ENCODE peak calls at places on chromosomes 16 and 17, in eight cellular contexts. M is RWPE1, Z is epithelial cell of esophagus, J is HFF-Myc, Q is AG09309, T is adrenal gland, K is BJ, Y is progenitor cell of endocrine pancreas. H is an unnamed sample.

GRCh38 chr17:35523296-35523695 is 14.2 kb downstream of the SLFN12L start:
- DNase-seq in M (no peak), Z (no peak), J (no peak), Q (no peak), T (no peak), K (no peak), Y (no peak), H (no peak)

GRCh38 chr16:82298472-82298871 is 128.4 kb upstream of the MPHOSPH6 start:
- DNase-seq in M (no peak), Z (no peak), J (no peak), Q (no peak), T (no peak), K (no peak), Y (no peak), H (no peak)

GRCh38 chr17:81169870-81170309 is 3.9 kb upstream of the AATK start:
- DNase-seq in M (no peak), Z (no peak), J (no peak), Q (no peak), T (no peak), K (no peak), Y (no peak), H (no peak)

GRCh38 chr17:45312477-45313418 is 4.1 kb downstream of the MAP3K14 start:
- DNase-seq in M (no peak), Z (no peak), J (no peak), Q (no peak), T (no peak), K (no peak), Y (no peak), H (no peak)

GRCh38 chr17:76791053-76791980 is 53.4 kb downstream of the MFSD11 start:
- DNase-seq in M (peak; percentile 30), Z (peak; percentile 43), J (no peak), Q (no peak), T (peak; percentile 14), K (peak; percentile 64), Y (no peak), H (no peak)

GRCh38 chr17:64437944-64438525 is 10.9 kb upstream of the MILR1 start:
- DNase-seq in M (no peak), Z (no peak), J (no peak), Q (no peak), T (no peak), K (no peak), Y (no peak), H (no peak)

GRCh38 chr17:57671546-57672204 is 73.4 kb downstream of the CCDC182 start:
- DNase-seq in M (peak; percentile 72), Z (peak; percentile 76), J (no peak), Q (peak; percentile 27), T (peak; percentile 86), K (peak; percentile 13), Y (peak; percentile 62), H (peak; percentile 86)

GRCh38 chr17:79914813-79915740 is 75.8 kb upstream of the CBX4 start:
- DNase-seq in M (no peak), Z (no peak), J (no peak), Q (no peak), T (no peak), K (no peak), Y (no peak), H (no peak)

GRCh38 chr16:69522041-69522578 is 43.7 kb upstream of the NFAT5 start:
- DNase-seq in M (no peak), Z (no peak), J (no peak), Q (no peak), T (no peak), K (no peak), Y (no peak), H (no peak)

GRCh38 chr17:60901806-60902205 is 224.2 kb downstream of the BCAS3 start:
- DNase-seq in M (peak; percentile 68), Z (peak; percentile 64), J (no peak), Q (peak; percentile 32), T (no peak), K (peak; percentile 14), Y (no peak), H (no peak)

GRCh38 chr17:3030096-3030495 is 33.3 kb downstream of the OR1D5 start:
- DNase-seq in M (peak; percentile 68), Z (peak; percentile 84), J (peak; percentile 29), Q (no peak), T (peak; percentile 38), K (no peak), Y (no peak), H (no peak)

GRCh38 chr17:49691086-49691676 is 13.3 kb upstream of the SPOP start:
- DNase-seq in M (no peak), Z (no peak), J (no peak), Q (peak; percentile 95), T (no peak), K (peak; percentile 89), Y (no peak), H (no peak)

GRCh38 chr17:49565948-49566491 is 9.7 kb upstream of the NXPH3 start:
- DNase-seq in M (no peak), Z (peak; percentile 36), J (no peak), Q (no peak), T (peak; percentile 66), K (no peak), Y (no peak), H (no peak)

GRCh38 chr16:2520784-2521577 is 810 bp downstream of the AMDHD2 start:
- DNase-seq in M (peak; percentile 86), Z (peak; percentile 78), J (no peak), Q (no peak), T (peak; percentile 50), K (no peak), Y (no peak), H (no peak)

GRCh38 chr16:66620419-66620775 is 15.9 kb downstream of the CMTM3 start:
- DNase-seq in M (no peak), Z (no peak), J (no peak), Q (no peak), T (no peak), K (no peak), Y (no peak), H (no peak)

GRCh38 chr17:31068291-31068690 is 26.5 kb upstream of the NF1 start:
- DNase-seq in M (no peak), Z (peak; percentile 59), J (no peak), Q (no peak), T (peak; percentile 40), K (no peak), Y (peak; percentile 17), H (no peak)
- TF ChIP-seq CTCF in M (no peak), Z (peak; percentile 41), J (peak; percentile 70), Q (peak; percentile 31), T (peak; percentile 23), K (peak; percentile 29), Y (peak; percentile 57), H (peak; percentile 48)

DNA sequence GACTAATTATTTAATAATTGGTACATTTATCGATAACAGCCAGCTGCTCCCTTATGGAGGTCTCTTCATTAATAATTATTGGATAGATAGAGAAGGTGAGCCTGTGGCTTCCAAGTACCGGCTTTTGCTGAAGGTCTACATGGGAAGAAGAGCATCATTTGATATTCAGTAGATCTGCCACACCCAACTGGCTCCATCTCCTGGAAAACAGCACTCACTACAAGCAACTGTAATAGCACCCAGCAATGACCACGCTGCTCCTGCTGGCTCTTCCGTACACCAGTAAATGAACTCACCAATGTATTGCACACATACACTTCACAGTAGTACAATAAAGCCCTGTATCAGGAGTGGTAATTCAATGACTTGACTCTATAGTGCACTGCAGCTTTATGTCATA is 19.5 kb downstream of the MARVELD3 start:
- DNase-seq in M (peak; percentile 42), Z (peak; percentile 71), J (no peak), Q (no peak), T (no peak), K (no peak), Y (no peak), H (no peak)
- TF ChIP-seq CTCF in M (peak; percentile 21), Z (peak; percentile 69), J (peak; percentile 44), Q (peak; percentile 51), T (no peak), K (peak; percentile 25), Y (peak; percentile 41), H (peak; percentile 53)

GRCh38 chr17:9576521-9577401 is at the start of gene CFAP52:
- DNase-seq in M (peak; percentile 75), Z (peak; percentile 83), J (peak; percentile 48), Q (no peak), T (peak; percentile 80), K (no peak), Y (peak; percentile 60), H (peak; percentile 91)
- TF ChIP-seq CTCF in M (peak; percentile 72), Z (peak; percentile 78), J (peak; percentile 85), Q (peak; percentile 75), T (peak; percentile 60), K (peak; percentile 82), Y (peak; percentile 79), H (peak; percentile 87)

DNA sequence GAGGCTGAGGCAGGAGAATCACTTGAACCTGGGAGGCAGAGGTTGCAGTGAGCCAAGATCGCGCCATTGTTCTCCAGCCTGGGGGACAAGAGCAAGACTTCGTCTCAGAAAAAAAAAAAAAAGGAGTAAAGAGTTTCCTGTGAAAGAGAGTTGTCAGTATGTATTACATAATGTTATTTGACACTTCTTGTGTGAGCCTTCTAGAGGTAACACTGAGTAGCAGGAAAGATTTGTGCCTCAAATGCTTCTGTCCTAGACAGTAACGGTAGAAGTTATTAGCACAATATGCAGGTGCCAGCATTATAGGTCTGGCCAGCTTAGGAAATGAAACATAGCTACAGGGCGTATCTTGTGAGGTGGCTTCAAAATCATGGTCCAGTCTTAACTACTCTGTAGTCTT is 6.2 kb downstream of the RPS6KB1 start:
- DNase-seq in M (peak; percentile 34), Z (peak; percentile 65), J (no peak), Q (no peak), T (no peak), K (no peak), Y (no peak), H (no peak)
- TF ChIP-seq CTCF in M (peak; percentile 62), Z (peak; percentile 59), J (no peak), Q (no peak), T (no peak), K (no peak), Y (no peak), H (no peak)

DNA sequence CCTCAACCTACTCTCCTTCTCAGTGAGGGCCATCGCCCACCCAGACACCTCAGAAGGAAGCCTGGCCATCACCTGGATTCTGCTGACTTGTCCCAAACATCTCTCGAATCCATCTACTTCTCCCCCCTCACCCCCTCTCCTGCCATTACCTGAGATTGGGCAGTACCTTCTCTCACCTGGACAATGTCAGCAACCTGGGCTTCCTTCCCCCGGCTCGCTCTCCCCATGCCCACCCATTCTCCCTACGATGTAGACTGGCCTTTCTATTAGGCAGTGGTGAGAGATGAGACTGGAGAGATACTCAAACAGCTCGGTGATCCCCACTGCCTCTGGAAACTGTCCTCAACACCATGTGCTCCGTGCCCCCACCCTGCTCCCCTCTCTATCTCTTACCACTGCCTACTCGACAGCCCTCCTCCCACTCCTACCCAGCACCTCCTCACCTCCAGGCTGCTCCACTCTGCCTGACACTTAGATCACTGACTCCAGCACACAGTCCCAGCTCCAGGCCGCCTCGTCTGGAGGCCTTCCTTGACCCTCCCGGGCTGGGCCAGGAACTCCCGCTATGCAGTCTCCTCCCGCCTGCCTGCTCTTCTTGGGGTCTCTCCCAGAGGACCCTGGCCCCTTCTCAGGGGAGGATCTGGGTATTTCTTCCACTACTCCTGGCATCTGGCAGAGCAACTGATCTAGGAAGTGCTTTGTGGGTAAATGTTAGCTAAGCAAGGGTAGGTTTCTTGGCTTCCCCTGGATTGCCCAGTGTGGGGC is 235.8 kb upstream of the NLRP1 start:
- DNase-seq in M (no peak), Z (no peak), J (no peak), Q (no peak), T (no peak), K (no peak), Y (no peak), H (peak; percentile 77)
- TF ChIP-seq CTCF in M (no peak), Z (no peak), J (no peak), Q (no peak), T (no peak), K (no peak), Y (no peak), H (no peak)

GRCh38 chr16:73743665-73744496 is 552.7 kb upstream of the PSMD7 start:
- DNase-seq in M (no peak), Z (no peak), J (no peak), Q (no peak), T (peak; percentile 33), K (no peak), Y (no peak), H (no peak)
- TF ChIP-seq CTCF in M (no peak), Z (no peak), J (peak; percentile 26), Q (peak; percentile 15), T (no peak), K (no peak), Y (peak; percentile 17), H (no peak)